ENCODE peak calls at places on chromosome 4, in ten cellular contexts. One of them, this sample, is unnamed.

GRCh38 chr4:159191989-159192388 is 89.1 kb downstream of the RAPGEF2 start:
- DNase-seq in effector CD4-positive, alpha-beta T cell: no peak
- DNase-seq in Right ventricle myocardium inferior: no peak
- DNase-seq in non-pigmented ciliary epithelial cell: peak; percentile 54
- DNase-seq in NCI-H460: peak; percentile 35
- DNase-seq in GM10248: no peak
- DNase-seq in HT1080: peak; percentile 72
- DNase-seq in fibroblast of the conjunctiva: peak; percentile 45
- DNase-seq in tibial nerve: no peak
- DNase-seq in activated CD8-positive, alpha-beta memory T cell treated with anti-CD3 and anti-CD28 coated beads for 1 hour: no peak
- DNase-seq in this sample: no peak

GRCh38 chr4:128775916-128776315 is 33.6 kb upstream of the JADE1 start:
- DNase-seq in effector CD4-positive, alpha-beta T cell: no peak
- DNase-seq in Right ventricle myocardium inferior: no peak
- DNase-seq in non-pigmented ciliary epithelial cell: no peak
- DNase-seq in NCI-H460: no peak
- DNase-seq in GM10248: no peak
- DNase-seq in HT1080: no peak
- DNase-seq in fibroblast of the conjunctiva: no peak
- DNase-seq in tibial nerve: no peak
- DNase-seq in activated CD8-positive, alpha-beta memory T cell treated with anti-CD3 and anti-CD28 coated beads for 1 hour: no peak
- DNase-seq in this sample: peak; percentile 32

GRCh38 chr4:67549123-67549522 is 3.8 kb upstream of the CENPC start:
- DNase-seq in effector CD4-positive, alpha-beta T cell: no peak
- DNase-seq in Right ventricle myocardium inferior: no peak
- DNase-seq in non-pigmented ciliary epithelial cell: no peak
- DNase-seq in NCI-H460: peak; percentile 8
- DNase-seq in GM10248: peak; percentile 32
- DNase-seq in HT1080: peak; percentile 25
- DNase-seq in fibroblast of the conjunctiva: no peak
- DNase-seq in tibial nerve: no peak
- DNase-seq in activated CD8-positive, alpha-beta memory T cell treated with anti-CD3 and anti-CD28 coated beads for 1 hour: no peak
- DNase-seq in this sample: peak; percentile 45

GRCh38 chr4:181418491-181418890 is 824.7 kb upstream of the TENM3 start:
- DNase-seq in effector CD4-positive, alpha-beta T cell: no peak
- DNase-seq in Right ventricle myocardium inferior: no peak
- DNase-seq in non-pigmented ciliary epithelial cell: no peak
- DNase-seq in NCI-H460: no peak
- DNase-seq in GM10248: no peak
- DNase-seq in HT1080: no peak
- DNase-seq in fibroblast of the conjunctiva: no peak
- DNase-seq in tibial nerve: no peak
- DNase-seq in activated CD8-positive, alpha-beta memory T cell treated with anti-CD3 and anti-CD28 coated beads for 1 hour: no peak
- DNase-seq in this sample: peak; percentile 90

GRCh38 chr4:101969965-101970364 is 179.4 kb downstream of the BANK1 start:
- DNase-seq in effector CD4-positive, alpha-beta T cell: no peak
- DNase-seq in Right ventricle myocardium inferior: no peak
- DNase-seq in non-pigmented ciliary epithelial cell: no peak
- DNase-seq in NCI-H460: no peak
- DNase-seq in GM10248: no peak
- DNase-seq in HT1080: no peak
- DNase-seq in fibroblast of the conjunctiva: no peak
- DNase-seq in tibial nerve: no peak
- DNase-seq in activated CD8-positive, alpha-beta memory T cell treated with anti-CD3 and anti-CD28 coated beads for 1 hour: no peak
- DNase-seq in this sample: no peak

GRCh38 chr4:110119880-110120279 is 78.5 kb downstream of the ELOVL6 start:
- DNase-seq in effector CD4-positive, alpha-beta T cell: no peak
- DNase-seq in Right ventricle myocardium inferior: no peak
- DNase-seq in non-pigmented ciliary epithelial cell: peak; percentile 47
- DNase-seq in NCI-H460: no peak
- DNase-seq in GM10248: no peak
- DNase-seq in HT1080: peak; percentile 21
- DNase-seq in fibroblast of the conjunctiva: peak; percentile 32
- DNase-seq in tibial nerve: no peak
- DNase-seq in activated CD8-positive, alpha-beta memory T cell treated with anti-CD3 and anti-CD28 coated beads for 1 hour: no peak
- DNase-seq in this sample: no peak

GRCh38 chr4:92231511-92231910 is 72.3 kb upstream of the GRID2 start:
- DNase-seq in effector CD4-positive, alpha-beta T cell: no peak
- DNase-seq in Right ventricle myocardium inferior: no peak
- DNase-seq in non-pigmented ciliary epithelial cell: no peak
- DNase-seq in NCI-H460: no peak
- DNase-seq in GM10248: no peak
- DNase-seq in HT1080: no peak
- DNase-seq in fibroblast of the conjunctiva: no peak
- DNase-seq in tibial nerve: no peak
- DNase-seq in activated CD8-positive, alpha-beta memory T cell treated with anti-CD3 and anti-CD28 coated beads for 1 hour: no peak
- DNase-seq in this sample: no peak

GRCh38 chr4:152778656-152779512 is 646 bp downstream of the TIGD4 start:
- DNase-seq in effector CD4-positive, alpha-beta T cell: peak; percentile 6
- DNase-seq in Right ventricle myocardium inferior: peak; percentile 71
- DNase-seq in non-pigmented ciliary epithelial cell: no peak
- DNase-seq in NCI-H460: no peak
- DNase-seq in GM10248: peak; percentile 25
- DNase-seq in HT1080: no peak
- DNase-seq in fibroblast of the conjunctiva: no peak
- DNase-seq in tibial nerve: peak; percentile 9
- DNase-seq in activated CD8-positive, alpha-beta memory T cell treated with anti-CD3 and anti-CD28 coated beads for 1 hour: no peak
- DNase-seq in this sample: peak; percentile 75

GRCh38 chr4:74109116-74109791 is 10.3 kb upstream of the CXCL2 start:
- DNase-seq in effector CD4-positive, alpha-beta T cell: no peak
- DNase-seq in Right ventricle myocardium inferior: no peak
- DNase-seq in non-pigmented ciliary epithelial cell: peak; percentile 93
- DNase-seq in NCI-H460: peak; percentile 96
- DNase-seq in GM10248: no peak
- DNase-seq in HT1080: peak; percentile 97
- DNase-seq in fibroblast of the conjunctiva: peak; percentile 96
- DNase-seq in tibial nerve: peak; percentile 50
- DNase-seq in activated CD8-positive, alpha-beta memory T cell treated with anti-CD3 and anti-CD28 coated beads for 1 hour: no peak
- DNase-seq in this sample: no peak

GRCh38 chr4:81376720-81377119 is 95.0 kb downstream of the RASGEF1B start:
- DNase-seq in effector CD4-positive, alpha-beta T cell: no peak
- DNase-seq in Right ventricle myocardium inferior: no peak
- DNase-seq in non-pigmented ciliary epithelial cell: no peak
- DNase-seq in NCI-H460: no peak
- DNase-seq in GM10248: no peak
- DNase-seq in HT1080: no peak
- DNase-seq in fibroblast of the conjunctiva: no peak
- DNase-seq in tibial nerve: no peak
- DNase-seq in activated CD8-positive, alpha-beta memory T cell treated with anti-CD3 and anti-CD28 coated beads for 1 hour: no peak
- DNase-seq in this sample: no peak

GRCh38 chr4:126727461-126727860 is 905.3 kb upstream of the INTU start:
- DNase-seq in effector CD4-positive, alpha-beta T cell: no peak
- DNase-seq in Right ventricle myocardium inferior: no peak
- DNase-seq in non-pigmented ciliary epithelial cell: no peak
- DNase-seq in NCI-H460: no peak
- DNase-seq in GM10248: no peak
- DNase-seq in HT1080: peak; percentile 20
- DNase-seq in fibroblast of the conjunctiva: peak; percentile 9
- DNase-seq in tibial nerve: no peak
- DNase-seq in activated CD8-positive, alpha-beta memory T cell treated with anti-CD3 and anti-CD28 coated beads for 1 hour: no peak
- DNase-seq in this sample: peak; percentile 35

GRCh38 chr4:11503166-11503565 is 74.5 kb upstream of the HS3ST1 start:
- DNase-seq in effector CD4-positive, alpha-beta T cell: no peak
- DNase-seq in Right ventricle myocardium inferior: peak; percentile 82
- DNase-seq in non-pigmented ciliary epithelial cell: no peak
- DNase-seq in NCI-H460: no peak
- DNase-seq in GM10248: no peak
- DNase-seq in HT1080: no peak
- DNase-seq in fibroblast of the conjunctiva: no peak
- DNase-seq in tibial nerve: no peak
- DNase-seq in activated CD8-positive, alpha-beta memory T cell treated with anti-CD3 and anti-CD28 coated beads for 1 hour: no peak
- DNase-seq in this sample: no peak

GRCh38 chr4:42480774-42481173 is 83.5 kb downstream of the SHISA3 start:
- DNase-seq in effector CD4-positive, alpha-beta T cell: no peak
- DNase-seq in Right ventricle myocardium inferior: no peak
- DNase-seq in non-pigmented ciliary epithelial cell: no peak
- DNase-seq in NCI-H460: no peak
- DNase-seq in GM10248: no peak
- DNase-seq in HT1080: no peak
- DNase-seq in fibroblast of the conjunctiva: no peak
- DNase-seq in tibial nerve: no peak
- DNase-seq in activated CD8-positive, alpha-beta memory T cell treated with anti-CD3 and anti-CD28 coated beads for 1 hour: no peak
- DNase-seq in this sample: no peak

GRCh38 chr4:165953181-165953580 is 80.1 kb downstream of the TLL1 start:
- DNase-seq in effector CD4-positive, alpha-beta T cell: no peak
- DNase-seq in Right ventricle myocardium inferior: no peak
- DNase-seq in non-pigmented ciliary epithelial cell: no peak
- DNase-seq in NCI-H460: no peak
- DNase-seq in GM10248: no peak
- DNase-seq in HT1080: no peak
- DNase-seq in fibroblast of the conjunctiva: no peak
- DNase-seq in tibial nerve: no peak
- DNase-seq in activated CD8-positive, alpha-beta memory T cell treated with anti-CD3 and anti-CD28 coated beads for 1 hour: no peak
- DNase-seq in this sample: no peak

GRCh38 chr4:108861339-108861738 is 98.5 kb upstream of the ETNPPL start:
- DNase-seq in effector CD4-positive, alpha-beta T cell: no peak
- DNase-seq in Right ventricle myocardium inferior: no peak
- DNase-seq in non-pigmented ciliary epithelial cell: no peak
- DNase-seq in NCI-H460: no peak
- DNase-seq in GM10248: no peak
- DNase-seq in HT1080: no peak
- DNase-seq in fibroblast of the conjunctiva: no peak
- DNase-seq in tibial nerve: no peak
- DNase-seq in activated CD8-positive, alpha-beta memory T cell treated with anti-CD3 and anti-CD28 coated beads for 1 hour: no peak
- DNase-seq in this sample: no peak